ENCODE peak calls at places on chromosome 3, in eight cellular contexts. Z is NCI-H1417; L is GM13976; I is stimulated activated CD4-positive, alpha-beta T cell treated with anti-CD3 and anti-CD28 coated beads, Interleukin-1b, Interleukin-23, amount 100 ng/mL, for 1 hour; B is NCI-H1105; V is GOT3; K is psoas muscle; R is ovary. Q is an unnamed sample.

GRCh38 chr3:156631323-156631722 is 43.1 kb upstream of the TIPARP start:
- DNase-seq in Z (no peak), L (no peak), I (no peak), B (peak; percentile 35), V (no peak), K (no peak), R (no peak), Q (no peak)

GRCh38 chr3:47073685-47074084 is 90.2 kb downstream of the SETD2 start:
- DNase-seq in Z (no peak), L (no peak), I (no peak), B (no peak), V (no peak), K (no peak), R (no peak), Q (no peak)

GRCh38 chr3:171788546-171789351 is 21.5 kb downstream of the PLD1 start:
- DNase-seq in Z (no peak), L (no peak), I (no peak), B (no peak), V (no peak), K (no peak), R (no peak), Q (no peak)

GRCh38 chr3:179666436-179667035 is 13.7 kb downstream of the USP13 start:
- DNase-seq in Z (peak; percentile 26), L (no peak), I (no peak), B (peak; percentile 79), V (no peak), K (peak; percentile 72), R (peak; percentile 79), Q (peak; percentile 87)

GRCh38 chr3:128787256-128788253 is 61.6 kb downstream of the RAB7A start:
- DNase-seq in Z (no peak), L (no peak), I (no peak), B (no peak), V (no peak), K (no peak), R (no peak), Q (no peak)

GRCh38 chr3:133821767-133822638 is 16.4 kb downstream of the SRPRB start:
- DNase-seq in Z (peak; percentile 9), L (no peak), I (no peak), B (no peak), V (peak; percentile 22), K (peak; percentile 78), R (peak; percentile 59), Q (no peak)

GRCh38 chr3:152459572-152459971 is 190.8 kb downstream of the MBNL1 start:
- DNase-seq in Z (no peak), L (no peak), I (no peak), B (no peak), V (no peak), K (no peak), R (no peak), Q (no peak)

GRCh38 chr3:50450135-50450911 is 53.1 kb downstream of the CACNA2D2 start:
- DNase-seq in Z (no peak), L (no peak), I (peak; percentile 18), B (no peak), V (no peak), K (peak; percentile 65), R (peak; percentile 40), Q (no peak)

GRCh38 chr3:146035366-146035765 is 125.6 kb downstream of the PLOD2 start:
- DNase-seq in Z (no peak), L (no peak), I (no peak), B (no peak), V (no peak), K (no peak), R (no peak), Q (no peak)

GRCh38 chr3:72123908-72124441 is 339.0 kb upstream of the PROK2 start:
- DNase-seq in Z (no peak), L (no peak), I (no peak), B (no peak), V (peak; percentile 9), K (peak; percentile 66), R (no peak), Q (no peak)

GRCh38 chr3:52763466-52763865 is 7.3 kb downstream of the NEK4 start:
- DNase-seq in Z (no peak), L (no peak), I (no peak), B (no peak), V (no peak), K (no peak), R (no peak), Q (no peak)

GRCh38 chr3:35929158-35929557 is 289.8 kb downstream of the ARPP21 start:
- DNase-seq in Z (no peak), L (no peak), I (no peak), B (no peak), V (no peak), K (no peak), R (no peak), Q (no peak)

GRCh38 chr3:119311191-119311925 is 17.2 kb downstream of the ARHGAP31 start:
- DNase-seq in Z (no peak), L (no peak), I (no peak), B (no peak), V (no peak), K (no peak), R (no peak), Q (no peak)

GRCh38 chr3:34508732-34509131 is 710.3 kb downstream of the PDCD6IP start:
- DNase-seq in Z (no peak), L (no peak), I (no peak), B (no peak), V (no peak), K (no peak), R (no peak), Q (no peak)

GRCh38 chr3:16430717-16431630 is 82.5 kb downstream of the RFTN1 start:
- DNase-seq in Z (no peak), L (no peak), I (no peak), B (no peak), V (no peak), K (no peak), R (no peak), Q (no peak)

GRCh38 chr3:49657208-49657915 is 16.8 kb upstream of the APEH start:
- DNase-seq in Z (no peak), L (no peak), I (no peak), B (no peak), V (no peak), K (no peak), R (no peak), Q (no peak)

GRCh38 chr3:116739678-116740077 is 30.1 kb downstream of the TUSC7 start:
- DNase-seq in Z (no peak), L (no peak), I (no peak), B (no peak), V (no peak), K (no peak), R (no peak), Q (no peak)

GRCh38 chr3:10883478-10884234 is 67.6 kb downstream of the SLC6A11 start:
- DNase-seq in Z (no peak), L (peak; percentile 45), I (no peak), B (no peak), V (no peak), K (no peak), R (no peak), Q (no peak)

GRCh38 chr3:156577731-156578130 is 22.8 kb upstream of the SSR3 start:
- DNase-seq in Z (no peak), L (no peak), I (no peak), B (no peak), V (no peak), K (no peak), R (no peak), Q (no peak)

GRCh38 chr3:111152506-111152905 is 80.9 kb downstream of the NECTIN3 start:
- DNase-seq in Z (no peak), L (no peak), I (no peak), B (no peak), V (no peak), K (no peak), R (no peak), Q (no peak)

GRCh38 chr3:15161113-15161512 is 44.9 kb upstream of the CAPN7 start:
- DNase-seq in Z (no peak), L (no peak), I (no peak), B (no peak), V (no peak), K (no peak), R (no peak), Q (no peak)

GRCh38 chr3:71504250-71505036 is 79.1 kb downstream of the FOXP1 start:
- DNase-seq in Z (no peak), L (no peak), I (no peak), B (no peak), V (no peak), K (no peak), R (no peak), Q (no peak)

GRCh38 chr3:43753743-43754142 is 63.0 kb downstream of the ABHD5 start:
- DNase-seq in Z (no peak), L (no peak), I (no peak), B (no peak), V (no peak), K (no peak), R (no peak), Q (no peak)

GRCh38 chr3:119595639-119596329 is 1.9 kb upstream of the PLA1A start:
- DNase-seq in Z (no peak), L (no peak), I (no peak), B (no peak), V (no peak), K (no peak), R (no peak), Q (no peak)

Q was measured in COR-L47.